ENCODE peak calls at places on chromosomes 6 and 20, in four cellular contexts. M is cardiac muscle cell, D is thoracic aorta, B is AG04450. V is an unnamed sample. For H3K9me3, the result is how much of the 10 kb centered on the place peaks cover.

GRCh38 chr6:90610291-90610670 is 23.4 kb upstream of the MAP3K7 start:
- DNase-seq in M (peak), D (no peak), B (no peak), V (peak)

GRCh38 chr6:23547851-23548250 is 578.2 kb upstream of the NRSN1 start:
- DNase-seq in M (peak), D (no peak), B (no peak), V (no peak)

GRCh38 chr6:75278474-75279077 is 6.0 kb downstream of the TMEM30A start:
- DNase-seq in M (no peak), D (no peak), B (no peak), V (no peak)

GRCh38 chr20:41692479-41693135 is 74.4 kb upstream of the CHD6 start:
- DNase-seq in M (peak), D (peak), B (no peak), V (peak)

GRCh38 chr6:5063617-5064016 is 21.5 kb upstream of the PPP1R3G start:
- DNase-seq in M (no peak), D (no peak), B (no peak), V (no peak)

GRCh38 chr20:10686356-10687169 is 12.8 kb upstream of the JAG1 start:
- DNase-seq in M (no peak), D (no peak), B (no peak), V (no peak)

GRCh38 chr6:129607581-129608186 is 102.3 kb downstream of the ARHGAP18 start:
- DNase-seq in M (no peak), D (no peak), B (no peak), V (no peak)

GRCh38 chr6:22512716-22513452 is 56.5 kb upstream of the HDGFL1 start:
- DNase-seq in M (no peak), D (no peak), B (peak), V (no peak)

GRCh38 chr6:12173670-12174069 is 116.5 kb upstream of the EDN1 start:
- DNase-seq in M (no peak), D (no peak), B (no peak), V (no peak)

GRCh38 chr20:3101737-3102574 is 17.4 kb upstream of the AVP start:
- DNase-seq in M (no peak), D (no peak), B (no peak), V (no peak)

GRCh38 chr20:23540624-23541023 is 27.7 kb downstream of the CST9L start:
- DNase-seq in M (no peak), D (no peak), B (no peak), V (no peak)

GRCh38 chr6:83536647-83537589 is 24.6 kb downstream of the PRSS35 start:
- DNase-seq in M (no peak), D (no peak), B (no peak), V (no peak)

GRCh38 chr20:20712004-20712473 is 405 bp downstream of the RALGAPA2 start:
- DNase-seq in M (peak), D (no peak), B (no peak), V (peak)

GRCh38 chr6:45495404-45496084 is 117.8 kb upstream of the SUPT3H start:
- DNase-seq in M (no peak), D (no peak), B (no peak), V (no peak)

GRCh38 chr20:36461600-36462439 is 79.5 kb upstream of the MYL9 start:
- DNase-seq in M (peak), D (no peak), B (no peak), V (no peak)

GRCh38 chr6:134247271-134247833 is 70.6 kb downstream of the SGK1 start:
- DNase-seq in M (no peak), D (no peak), B (no peak), V (no peak)

DNA sequence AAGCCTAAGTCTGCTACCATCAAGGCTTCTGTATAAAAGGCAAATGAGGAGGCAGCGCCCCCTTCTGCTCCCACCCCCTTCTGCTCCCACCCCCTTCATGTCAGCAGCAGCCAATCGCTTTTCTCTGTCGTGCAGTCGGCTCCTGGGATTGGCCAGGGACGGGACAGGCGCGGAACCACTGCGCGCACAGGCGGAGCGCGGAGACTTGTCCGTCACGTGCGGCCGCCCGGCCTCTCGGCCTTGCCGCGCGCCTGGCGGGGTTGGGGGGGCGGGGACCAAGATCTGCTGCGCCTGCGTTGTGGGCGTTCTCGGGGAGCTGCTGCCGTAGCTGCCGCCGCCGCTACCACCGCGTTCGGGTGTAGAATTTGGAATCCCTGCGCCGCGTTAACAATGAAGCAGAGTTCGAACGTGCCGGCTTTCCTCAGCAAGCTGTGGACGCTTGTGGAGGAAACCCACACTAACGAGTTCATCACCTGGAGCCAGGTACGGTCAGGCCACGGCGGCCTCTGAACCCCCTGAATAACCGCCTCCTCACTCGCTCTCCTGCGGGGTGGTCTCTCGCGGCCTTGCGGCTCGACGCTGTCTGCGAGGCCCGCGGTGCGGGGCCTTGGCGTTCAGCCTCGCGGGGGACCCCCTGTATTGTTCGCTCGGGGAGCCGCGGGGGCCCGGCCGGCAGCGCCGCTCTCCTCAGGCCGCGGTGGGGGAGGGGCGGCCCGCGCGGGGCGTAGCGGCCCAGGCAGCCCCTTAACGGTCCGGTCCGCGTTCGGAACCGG is at the start of gene HSF2:
- DNase-seq in M (peak), D (peak), B (peak), V (peak)
- TF ChIP-seq CTCF in M (peak), D (peak), B (peak), V (peak)

DNA sequence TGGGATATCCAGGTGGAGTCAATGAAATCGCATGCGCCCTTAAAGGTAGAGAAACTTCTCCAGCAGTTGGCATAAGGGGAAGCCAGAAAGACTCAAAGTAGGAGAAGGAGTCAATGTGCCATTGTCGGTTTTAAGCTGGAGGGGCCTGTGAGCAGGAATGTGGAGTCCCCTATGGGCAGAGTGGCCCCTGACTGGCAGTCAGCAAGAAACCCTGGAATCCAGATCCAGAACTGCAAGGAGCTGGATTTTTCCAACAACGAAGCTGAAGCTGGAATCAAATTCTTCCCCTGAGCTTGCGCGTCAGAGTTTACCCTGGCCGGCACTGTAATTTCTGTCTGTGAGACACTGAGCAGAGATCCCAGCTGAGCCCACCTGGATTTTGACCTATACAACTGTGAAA is 315.0 kb downstream of the DHX35 start:
- DNase-seq in M (no peak), D (no peak), B (no peak), V (no peak)
- H3K9me3 ChIP-seq in M (under half), D (under half), B (under half), V (under half)

GRCh38 chr6:897561-898207 is 204.7 kb upstream of the EXOC2 start:
- DNase-seq in M (no peak), D (no peak), B (no peak), V (no peak)
- TF ChIP-seq CTCF in M (no peak), D (no peak), B (no peak), V (no peak)

DNA sequence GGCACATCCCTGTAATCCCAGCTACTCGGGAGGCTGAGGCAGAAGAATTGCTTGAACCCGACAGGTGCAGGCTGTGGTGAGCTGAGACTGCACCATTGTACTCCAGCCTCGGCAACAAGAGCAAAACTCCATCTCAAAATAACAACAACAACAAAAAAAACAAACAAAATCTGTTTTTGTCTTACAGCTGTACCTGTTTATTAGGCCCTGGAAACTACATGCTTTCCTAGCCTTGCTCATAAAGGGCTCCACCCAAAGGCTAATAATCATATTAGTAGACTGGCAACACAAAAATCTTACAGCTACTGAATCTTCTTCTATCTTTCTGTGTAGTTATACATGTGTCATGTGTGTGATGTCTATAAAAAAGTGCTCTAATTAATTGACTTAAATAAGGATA is 503.9 kb upstream of the EYS start:
- DNase-seq in M (no peak), D (no peak), B (no peak), V (no peak)
- H3K9me3 ChIP-seq in M (under half), D (under half), B (under half), V (under half)

V was measured in ascending aorta.